ENCODE peak calls at places on chromosome X, in six cellular contexts. One of them, this sample, is unnamed.

GRCh38 chrX:41384041-41384705 is 50.2 kb downstream of the DDX3X start:
- DNase-seq in fibroblast of lung: peak; percentile 92
- DNase-seq in fibroblast of mammary gland: peak; percentile 91
- DNase-seq in Calu3: peak; percentile 82
- DNase-seq in CD4-positive, alpha-beta T cell: peak; percentile 33
- DNase-seq in lung: peak; percentile 80
- DNase-seq in this sample: no peak

GRCh38 chrX:148632444-148632843 is 132.0 kb downstream of the AFF2 start:
- DNase-seq in lung: no peak
- DNase-seq in CD4-positive, alpha-beta T cell: no peak
- DNase-seq in fibroblast of lung: no peak
- DNase-seq in fibroblast of mammary gland: no peak
- DNase-seq in Calu3: peak; percentile 12
- DNase-seq in this sample: no peak

GRCh38 chrX:85115252-85115651 is 111.6 kb downstream of the APOOL start:
- DNase-seq in CD4-positive, alpha-beta T cell: no peak
- DNase-seq in fibroblast of mammary gland: no peak
- DNase-seq in lung: no peak
- DNase-seq in fibroblast of lung: no peak
- DNase-seq in Calu3: no peak
- DNase-seq in this sample: no peak

GRCh38 chrX:53077207-53078197 is 4.7 kb upstream of the TSPYL2 start:
- DNase-seq in lung: no peak
- DNase-seq in Calu3: no peak
- DNase-seq in fibroblast of lung: no peak
- DNase-seq in CD4-positive, alpha-beta T cell: no peak
- DNase-seq in fibroblast of mammary gland: no peak
- DNase-seq in this sample: no peak

GRCh38 chrX:39652336-39652735 is 445.4 kb downstream of the BCOR start:
- DNase-seq in lung: no peak
- DNase-seq in fibroblast of mammary gland: peak; percentile 42
- DNase-seq in Calu3: peak; percentile 18
- DNase-seq in CD4-positive, alpha-beta T cell: no peak
- DNase-seq in fibroblast of lung: peak; percentile 11
- DNase-seq in this sample: no peak

GRCh38 chrX:44071070-44071645 is 98.0 kb upstream of the NDP start:
- DNase-seq in CD4-positive, alpha-beta T cell: no peak
- DNase-seq in lung: no peak
- DNase-seq in Calu3: no peak
- DNase-seq in fibroblast of lung: peak; percentile 6
- DNase-seq in fibroblast of mammary gland: peak; percentile 12
- DNase-seq in this sample: no peak

GRCh38 chrX:38305971-38306370 is 21.3 kb downstream of the RPGR start:
- DNase-seq in lung: no peak
- DNase-seq in Calu3: no peak
- DNase-seq in fibroblast of mammary gland: peak; percentile 92
- DNase-seq in CD4-positive, alpha-beta T cell: no peak
- DNase-seq in fibroblast of lung: peak; percentile 75
- DNase-seq in this sample: no peak

GRCh38 chrX:51332188-51332942 is at the start of gene NUDT10:
- DNase-seq in fibroblast of mammary gland: peak; percentile 46
- DNase-seq in Calu3: no peak
- DNase-seq in CD4-positive, alpha-beta T cell: no peak
- DNase-seq in lung: no peak
- DNase-seq in fibroblast of lung: peak; percentile 33
- DNase-seq in this sample: peak; percentile 73

GRCh38 chrX:15719324-15719968 is 18.6 kb upstream of the CA5B start:
- DNase-seq in fibroblast of mammary gland: no peak
- DNase-seq in CD4-positive, alpha-beta T cell: no peak
- DNase-seq in Calu3: no peak
- DNase-seq in fibroblast of lung: no peak
- DNase-seq in lung: no peak
- DNase-seq in this sample: no peak

GRCh38 chrX:53481093-53481492 is 46.9 kb upstream of the HSD17B10 start:
- DNase-seq in fibroblast of mammary gland: no peak
- DNase-seq in CD4-positive, alpha-beta T cell: no peak
- DNase-seq in Calu3: peak; percentile 31
- DNase-seq in fibroblast of lung: no peak
- DNase-seq in lung: no peak
- DNase-seq in this sample: no peak

GRCh38 chrX:1248381-1249061 is 20.1 kb upstream of the CSF2RA start:
- DNase-seq in fibroblast of lung: no peak
- DNase-seq in fibroblast of mammary gland: no peak
- DNase-seq in lung: no peak
- DNase-seq in CD4-positive, alpha-beta T cell: no peak
- DNase-seq in Calu3: no peak
- DNase-seq in this sample: peak; percentile 42

DNA sequence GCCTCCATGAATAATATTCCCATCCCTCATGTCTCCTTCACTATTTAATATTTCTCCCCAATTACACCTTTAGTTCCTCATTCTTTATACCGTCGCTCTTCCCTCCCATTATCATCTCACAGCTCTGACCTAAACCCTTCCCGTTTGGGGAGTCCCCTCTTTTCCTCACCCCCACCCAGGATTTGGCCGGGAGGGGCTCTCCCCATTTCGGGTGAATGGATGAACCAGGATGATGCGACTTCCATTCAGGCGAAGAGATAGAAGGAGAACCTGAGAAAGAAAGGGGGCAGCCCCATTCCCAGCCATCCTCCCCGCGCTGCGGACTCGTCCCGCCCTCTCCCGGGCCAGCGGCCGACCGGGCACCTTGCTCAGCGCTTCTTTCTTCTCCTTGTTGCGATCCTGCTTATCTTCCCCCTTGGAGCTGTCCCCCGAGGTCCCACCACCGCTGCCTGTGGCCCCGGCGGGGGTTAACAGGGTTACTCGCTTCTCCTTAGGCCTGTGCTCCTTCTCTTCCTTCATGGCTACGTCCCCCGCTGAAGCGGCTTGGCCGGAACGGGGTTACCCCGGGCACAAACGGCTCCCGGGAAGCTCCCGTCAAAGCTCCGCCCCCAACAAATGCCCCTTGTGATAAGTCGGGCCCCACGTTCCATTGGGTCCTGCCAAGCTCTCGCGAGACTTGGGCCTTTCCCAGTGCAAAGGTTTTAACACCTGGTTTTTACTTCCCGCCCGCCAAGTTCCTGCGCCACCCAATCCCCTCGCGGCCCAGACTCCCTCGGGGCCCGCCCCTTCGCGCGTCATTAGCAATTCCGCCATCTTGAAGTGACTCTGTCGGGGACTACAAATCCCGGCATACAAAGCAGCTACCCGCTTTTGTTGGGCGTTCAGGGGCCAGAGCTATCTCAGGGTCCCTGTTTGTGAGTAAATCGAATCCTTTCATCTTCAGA is at the start of gene UPF3B:
- DNase-seq in fibroblast of lung: peak; percentile 98
- DNase-seq in Calu3: peak; percentile 96
- DNase-seq in lung: peak; percentile 95
- DNase-seq in CD4-positive, alpha-beta T cell: peak; percentile 86
- DNase-seq in fibroblast of mammary gland: peak; percentile 97
- DNase-seq in this sample: peak; percentile 88
- TF ChIP-seq CTCF in fibroblast of lung: no peak
- TF ChIP-seq CTCF in Calu3: no peak
- TF ChIP-seq CTCF in lung: no peak
- TF ChIP-seq CTCF in CD4-positive, alpha-beta T cell: no peak
- TF ChIP-seq CTCF in fibroblast of mammary gland: no peak
- TF ChIP-seq CTCF in this sample: no peak

GRCh38 chrX:21933077-21933476 is 7.4 kb upstream of the SMS start:
- DNase-seq in Calu3: no peak
- DNase-seq in fibroblast of lung: no peak
- DNase-seq in CD4-positive, alpha-beta T cell: no peak
- DNase-seq in lung: no peak
- DNase-seq in fibroblast of mammary gland: no peak
- DNase-seq in this sample: no peak
- TF ChIP-seq CTCF in Calu3: no peak
- TF ChIP-seq CTCF in fibroblast of lung: no peak
- TF ChIP-seq CTCF in CD4-positive, alpha-beta T cell: no peak
- TF ChIP-seq CTCF in lung: no peak
- TF ChIP-seq CTCF in fibroblast of mammary gland: no peak
- TF ChIP-seq CTCF in this sample: no peak

DNA sequence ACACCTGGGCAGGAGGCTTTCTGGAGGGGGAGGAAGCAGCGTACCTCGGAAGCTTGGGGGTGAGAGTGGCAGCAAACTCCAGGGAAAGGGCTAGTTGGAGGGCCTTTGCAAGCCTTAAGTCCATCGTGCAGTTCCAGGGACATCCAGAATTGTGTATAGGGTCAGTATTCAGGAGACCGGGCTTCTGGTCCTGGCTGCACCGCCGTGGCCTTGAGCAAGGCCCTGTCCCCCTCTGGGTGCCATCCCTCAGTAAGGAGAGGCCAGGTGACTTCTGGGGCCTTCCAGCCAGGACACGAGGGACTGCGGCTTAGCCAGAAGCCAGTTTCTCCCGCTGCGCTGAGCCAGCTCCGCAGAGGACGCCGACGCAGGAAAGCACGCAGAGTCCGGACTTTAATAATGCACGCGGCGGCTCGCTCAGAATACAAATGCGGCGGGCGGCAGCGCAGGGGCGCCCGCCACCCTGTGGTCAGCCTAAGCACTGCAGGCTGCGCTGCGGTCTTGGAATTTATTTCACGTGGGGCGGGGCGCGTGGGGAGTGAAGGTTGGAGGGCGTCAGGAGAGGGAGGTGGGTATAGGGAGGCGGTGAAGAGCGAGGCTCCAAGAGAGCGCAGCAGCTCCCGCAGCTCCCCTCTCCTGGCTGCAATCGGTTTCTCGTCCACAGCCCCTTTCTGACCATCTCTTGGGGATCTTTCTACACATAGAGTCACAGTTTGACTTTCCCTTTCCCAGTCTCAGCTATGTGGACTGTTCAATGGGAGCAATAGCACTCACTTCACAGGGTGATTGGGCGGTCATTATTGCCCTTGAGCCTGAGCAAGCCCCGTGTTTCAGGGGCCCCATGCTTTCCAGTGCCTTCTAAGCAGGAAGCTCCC is 94.1 kb upstream of the GPR50 start:
- DNase-seq in lung: peak; percentile 51
- DNase-seq in Calu3: peak; percentile 63
- DNase-seq in fibroblast of mammary gland: peak; percentile 34
- DNase-seq in fibroblast of lung: peak; percentile 35
- DNase-seq in CD4-positive, alpha-beta T cell: peak; percentile 45
- DNase-seq in this sample: peak; percentile 81
- TF ChIP-seq CTCF in lung: peak; percentile 90
- TF ChIP-seq CTCF in Calu3: peak; percentile 74
- TF ChIP-seq CTCF in fibroblast of mammary gland: peak; percentile 63
- TF ChIP-seq CTCF in fibroblast of lung: peak; percentile 66
- TF ChIP-seq CTCF in CD4-positive, alpha-beta T cell: peak; percentile 72
- TF ChIP-seq CTCF in this sample: peak; percentile 87

DNA sequence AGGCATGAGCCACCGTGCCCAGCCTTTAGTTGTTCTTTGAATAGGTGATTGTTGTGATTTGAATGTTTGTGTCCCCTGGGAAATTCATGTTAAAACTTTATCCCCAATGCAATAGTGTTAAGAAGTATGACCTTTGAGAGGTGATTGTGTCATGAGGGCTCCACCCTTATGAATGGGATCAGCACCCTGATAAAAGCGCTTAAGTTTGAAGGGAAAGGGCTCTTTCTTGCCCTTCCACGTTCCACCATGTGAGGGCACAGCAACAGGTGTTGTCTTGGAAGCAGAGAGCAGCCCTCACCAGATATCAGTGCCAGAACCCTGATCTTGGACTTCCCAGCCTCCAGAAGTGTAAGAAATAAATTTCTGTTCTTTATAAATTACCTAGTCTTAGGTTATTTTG is 33.7 kb upstream of the RP2 start:
- DNase-seq in fibroblast of mammary gland: peak; percentile 12
- DNase-seq in lung: no peak
- DNase-seq in CD4-positive, alpha-beta T cell: no peak
- DNase-seq in Calu3: peak; percentile 41
- DNase-seq in fibroblast of lung: peak; percentile 12
- DNase-seq in this sample: no peak
- TF ChIP-seq CTCF in fibroblast of mammary gland: peak; percentile 14
- TF ChIP-seq CTCF in lung: no peak
- TF ChIP-seq CTCF in CD4-positive, alpha-beta T cell: no peak
- TF ChIP-seq CTCF in Calu3: no peak
- TF ChIP-seq CTCF in fibroblast of lung: no peak
- TF ChIP-seq CTCF in this sample: no peak

GRCh38 chrX:3648084-3648483 is 65.4 kb downstream of the PRKX start:
- DNase-seq in fibroblast of mammary gland: no peak
- DNase-seq in Calu3: no peak
- DNase-seq in fibroblast of lung: no peak
- DNase-seq in lung: no peak
- DNase-seq in CD4-positive, alpha-beta T cell: no peak
- DNase-seq in this sample: no peak

GRCh38 chrX:3655181-3655580 is 58.3 kb downstream of the PRKX start:
- DNase-seq in Calu3: no peak
- DNase-seq in lung: no peak
- DNase-seq in CD4-positive, alpha-beta T cell: no peak
- DNase-seq in fibroblast of lung: no peak
- DNase-seq in fibroblast of mammary gland: no peak
- DNase-seq in this sample: no peak

GRCh38 chrX:3653111-3653510 is 60.3 kb downstream of the PRKX start:
- DNase-seq in lung: no peak
- DNase-seq in fibroblast of mammary gland: no peak
- DNase-seq in CD4-positive, alpha-beta T cell: no peak
- DNase-seq in Calu3: no peak
- DNase-seq in fibroblast of lung: no peak
- DNase-seq in this sample: no peak

GRCh38 chrX:3651272-3651671 is 62.2 kb downstream of the PRKX start:
- DNase-seq in CD4-positive, alpha-beta T cell: no peak
- DNase-seq in lung: no peak
- DNase-seq in fibroblast of mammary gland: peak; percentile 47
- DNase-seq in fibroblast of lung: peak; percentile 54
- DNase-seq in Calu3: no peak
- DNase-seq in this sample: no peak
- TF ChIP-seq CTCF in CD4-positive, alpha-beta T cell: peak; percentile 62
- TF ChIP-seq CTCF in lung: peak; percentile 29
- TF ChIP-seq CTCF in fibroblast of mammary gland: peak; percentile 54
- TF ChIP-seq CTCF in fibroblast of lung: peak; percentile 34
- TF ChIP-seq CTCF in Calu3: peak; percentile 26
- TF ChIP-seq CTCF in this sample: peak; percentile 78